ENCODE peak calls at places on chromosomes 3 and 15, in seven cellular contexts. C is ovary, R is body of pancreas, D is uterus, X is IMR-90, H is heart left ventricle, Y is tibial nerve. B is an unnamed sample.

GRCh38 chr3:60708191-60708975 is 542.9 kb downstream of the FHIT start:
- DNase-seq in D (no peak), C (no peak), Y (no peak), R (no peak), X (peak; percentile 75), H (no peak), B (no peak)

GRCh38 chr3:159619341-159619885 is 369.2 kb upstream of the IL12A start:
- DNase-seq in C (no peak), Y (no peak), H (no peak), X (peak; percentile 36), D (no peak), R (no peak), B (no peak)

GRCh38 chr3:70064194-70064787 is 64.8 kb downstream of the SAMMSON start:
- DNase-seq in R (peak; percentile 20), Y (no peak), C (no peak), X (peak; percentile 38), H (no peak), D (no peak), B (peak; percentile 42)

GRCh38 chr3:148950806-148951205 is 40.5 kb upstream of the GYG1 start:
- DNase-seq in X (peak; percentile 21), R (no peak), D (no peak), C (no peak), Y (no peak), H (no peak), B (no peak)

GRCh38 chr3:188036375-188036985 is 117.5 kb upstream of the LPP start:
- DNase-seq in R (peak; percentile 73), X (no peak), D (no peak), Y (no peak), H (no peak), C (no peak), B (no peak)

GRCh38 chr15:39455502-39455991 is 125.3 kb upstream of the THBS1 start:
- DNase-seq in R (no peak), D (no peak), X (peak; percentile 90), C (no peak), Y (no peak), H (no peak), B (no peak)

GRCh38 chr3:90033242-90033641 is 925.8 kb downstream of the EPHA3 start:
- DNase-seq in Y (no peak), D (no peak), H (no peak), R (no peak), C (no peak), X (no peak), B (no peak)

GRCh38 chr3:170117134-170117533 is 64.4 kb downstream of the PHC3 start:
- DNase-seq in H (no peak), X (no peak), R (no peak), D (no peak), Y (no peak), C (no peak), B (no peak)

GRCh38 chr3:184298759-184299487 is at the start of gene PSMD2:
- DNase-seq in R (peak; percentile 99), D (peak; percentile 98), Y (peak; percentile 92), X (peak; percentile 93), H (peak; percentile 99), C (peak; percentile 98), B (peak; percentile 99)

GRCh38 chr3:94234177-94234788 is 171.4 kb downstream of the NSUN3 start:
- DNase-seq in D (no peak), C (no peak), H (no peak), X (peak; percentile 44), R (peak; percentile 13), Y (no peak), B (peak; percentile 62)

GRCh38 chr15:62726461-62726860 is 316.1 kb upstream of the TPM1 start:
- DNase-seq in C (no peak), Y (no peak), H (no peak), R (no peak), D (no peak), X (no peak), B (no peak)

GRCh38 chr3:60555704-60556340 is 695.4 kb downstream of the FHIT start:
- DNase-seq in Y (no peak), H (no peak), R (no peak), D (no peak), C (no peak), X (peak; percentile 74), B (no peak)

DNA sequence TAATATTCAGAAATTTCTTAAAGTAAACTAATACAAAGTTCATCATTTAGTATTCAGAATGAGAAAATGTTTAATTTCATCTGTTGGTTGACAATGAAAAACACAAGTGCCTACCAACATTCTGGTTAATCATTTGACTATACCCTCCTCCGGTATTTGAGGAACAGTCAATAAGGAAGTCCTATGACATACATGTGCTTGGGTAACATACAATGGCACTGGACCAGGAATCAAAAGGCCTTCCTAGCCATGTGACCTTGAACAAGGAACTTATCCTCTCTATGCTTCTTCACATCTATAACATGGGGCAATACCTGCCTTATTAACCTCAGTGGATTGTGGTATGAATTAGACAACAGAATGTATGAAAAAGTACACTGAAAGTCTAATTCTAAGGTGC is 65.8 kb downstream of the ZNF280D start:
- DNase-seq in Y (no peak), C (no peak), X (no peak), H (no peak), D (no peak), R (no peak), B (no peak)
- H3K36me3 ChIP-seq in Y (no peaks in the 10 kb centered on the region), C (no peaks in the 10 kb centered on the region), X (peaks cover 18% of the 10 kb centered on the region), H (peaks cover 78% of the 10 kb centered on the region), D (no peaks in the 10 kb centered on the region), R (no peaks in the 10 kb centered on the region), B (no peaks in the 10 kb centered on the region)

GRCh38 chr3:168094877-168095610 is 680 bp downstream of the GOLIM4 start:
- DNase-seq in X (peak; percentile 69), D (peak; percentile 46), C (peak; percentile 59), Y (peak; percentile 26), H (peak; percentile 82), R (peak; percentile 52), B (peak; percentile 50)
- TF ChIP-seq POLR2A in X (peak; percentile 87), D (no peak), C (no peak), Y (no peak), H (no peak), R (no peak), B (no peak)

GRCh38 chr3:13280856-13281656 is 139.1 kb downstream of the NUP210 start:
- DNase-seq in H (no peak), R (no peak), Y (no peak), D (no peak), C (no peak), X (no peak), B (peak; percentile 77)
- H3K27me3 ChIP-seq in H (peaks cover 35% of the 10 kb centered on the region), R (no peaks in the 10 kb centered on the region), Y (no peaks in the 10 kb centered on the region), D (peaks cover 12% of the 10 kb centered on the region), C (peaks cover 2% of the 10 kb centered on the region), X (peaks cover 68% of the 10 kb centered on the region), B (no peaks in the 10 kb centered on the region)

GRCh38 chr15:96553006-96553405 is 222.5 kb downstream of the NR2F2 start:
- DNase-seq in Y (no peak), X (no peak), C (no peak), R (no peak), D (no peak), H (no peak), B (no peak)

GRCh38 chr15:96551722-96552121 is 221.2 kb downstream of the NR2F2 start:
- DNase-seq in Y (no peak), H (no peak), R (no peak), X (no peak), D (no peak), C (no peak), B (no peak)

GRCh38 chr15:96553451-96553850 is 223.0 kb downstream of the NR2F2 start:
- DNase-seq in Y (no peak), H (no peak), R (no peak), X (no peak), C (no peak), D (no peak), B (no peak)

GRCh38 chr15:96549136-96549535 is 218.6 kb downstream of the NR2F2 start:
- DNase-seq in Y (no peak), C (no peak), D (no peak), H (no peak), R (no peak), X (no peak), B (no peak)

DNA sequence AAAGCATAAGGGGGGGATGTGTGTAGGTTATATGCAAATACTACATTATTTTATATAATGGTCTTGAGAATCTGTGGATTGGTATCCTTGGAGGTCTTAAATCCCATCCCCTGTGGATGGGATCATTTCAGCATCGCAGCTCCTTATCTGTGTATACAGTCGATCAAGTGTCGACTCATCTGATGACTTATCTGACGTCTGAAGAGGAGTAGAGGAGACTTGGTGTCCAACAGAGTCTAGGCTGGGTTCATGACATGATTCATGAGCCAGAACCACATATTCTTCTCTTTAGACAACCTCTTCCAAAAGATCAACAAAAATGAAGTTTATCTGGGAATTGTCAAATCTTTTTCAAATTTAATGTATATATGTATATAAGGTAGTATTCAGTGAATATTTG is 220.7 kb downstream of the NR2F2 start:
- DNase-seq in X (no peak), H (no peak), Y (no peak), C (no peak), R (no peak), D (no peak), B (no peak)
- H3K36me3 ChIP-seq in X (no peaks in the 10 kb centered on the region), H (no peaks in the 10 kb centered on the region), Y (no peaks in the 10 kb centered on the region), C (no peaks in the 10 kb centered on the region), R (no peaks in the 10 kb centered on the region), D (no peaks in the 10 kb centered on the region), B (no peaks in the 10 kb centered on the region)

GRCh38 chr3:125109541-125109925 is 53.7 kb upstream of the HEG1 start:
- DNase-seq in X (no peak), H (no peak), Y (no peak), C (no peak), D (no peak), R (no peak), B (no peak)
- TF ChIP-seq POLR2A in X (no peak), H (no peak), Y (no peak), C (no peak), D (no peak), R (no peak), B (no peak)